ENCODE peak calls at places on chromosome 9, in five cellular contexts. C is stomach, X is HepG2, N is GM12878, R is GM23338. S is an unnamed sample. For H3K36me3, the result is how much of the 10 kb centered on the place peaks cover.

GRCh38 chr9:21559402-21560280 is 77.5 kb upstream of the IFNE start:
- DNase-seq in R (peak), C (peak), X (no peak), N (no peak), S (peak)

GRCh38 chr9:109912726-109913460 is 132.9 kb downstream of the PALM2AKAP2 start:
- DNase-seq in R (no peak), N (no peak), X (no peak), C (peak), S (no peak)

GRCh38 chr9:135641745-135642144 is 2.4 kb upstream of the GLT6D1 start:
- DNase-seq in X (no peak), N (no peak), C (no peak), R (no peak), S (no peak)

GRCh38 chr9:135287627-135288026 is 192.0 kb upstream of the PPP1R26 start:
- DNase-seq in X (no peak), R (no peak), C (no peak), N (no peak), S (no peak)

GRCh38 chr9:79663299-79663698 is 91.5 kb downstream of the TLE4 start:
- DNase-seq in X (no peak), N (no peak), R (peak), C (no peak), S (no peak)

GRCh38 chr9:131999692-132000551 is 79.7 kb downstream of the MED27 start:
- DNase-seq in N (peak), C (no peak), R (no peak), X (no peak), S (no peak)

GRCh38 chr9:88694625-88695024 is 159.6 kb downstream of the NXNL2 start:
- DNase-seq in R (no peak), X (no peak), C (no peak), N (no peak), S (no peak)

GRCh38 chr9:6845881-6846280 is 88.1 kb downstream of the KDM4C start:
- DNase-seq in R (peak), N (no peak), X (peak), C (no peak), S (no peak)

GRCh38 chr9:127929044-127929979 is 1.3 kb downstream of the PIP5KL1 start:
- DNase-seq in X (no peak), R (no peak), N (no peak), C (no peak), S (no peak)

GRCh38 chr9:122186301-122186700 is 26.6 kb downstream of the MORN5 start:
- DNase-seq in X (peak), N (no peak), C (peak), R (peak), S (peak)

GRCh38 chr9:81318571-81318970 is 370.8 kb downstream of the TLE1 start:
- DNase-seq in X (peak), R (no peak), N (no peak), C (no peak), S (no peak)

GRCh38 chr9:38033956-38034355 is 35.1 kb downstream of the SHB start:
- DNase-seq in C (no peak), R (no peak), X (no peak), N (no peak), S (no peak)

GRCh38 chr9:36559036-36559695 is 13.5 kb upstream of the MELK start:
- DNase-seq in C (no peak), X (no peak), N (no peak), R (peak), S (no peak)

GRCh38 chr9:124291801-124292396 is 34.1 kb downstream of the NEK6 start:
- DNase-seq in X (peak), R (no peak), N (peak), C (no peak), S (peak)

GRCh38 chr9:94920439-94920951 is 194.0 kb downstream of the AOPEP start:
- DNase-seq in N (no peak), R (no peak), C (no peak), X (no peak), S (peak)

GRCh38 chr9:16705121-16705604 is 165.3 kb downstream of the BNC2 start:
- DNase-seq in N (no peak), C (peak), X (no peak), R (peak), S (peak)

GRCh38 chr9:98986866-98987653 is 43.4 kb downstream of the COL15A1 start:
- DNase-seq in N (no peak), X (no peak), C (no peak), R (no peak), S (no peak)

GRCh38 chr9:137194388-137194787 is 5.9 kb downstream of the SSNA1 start:
- DNase-seq in X (no peak), C (peak), R (no peak), N (no peak), S (no peak)

GRCh38 chr9:107749787-107750444 is 260.3 kb upstream of the KLF4 start:
- DNase-seq in C (peak), R (peak), X (peak), N (no peak), S (peak)

GRCh38 chr9:7799234-7799933 is at the start of gene DMAC1:
- DNase-seq in C (peak), N (peak), X (peak), R (peak), S (peak)

GRCh38 chr9:127463891-127464290 is 12.6 kb downstream of the LRSAM1 start:
- DNase-seq in R (no peak), C (no peak), N (no peak), X (no peak), S (no peak)

GRCh38 chr9:115024925-115025535 is 92.9 kb downstream of the TNC start:
- DNase-seq in N (no peak), R (peak), X (no peak), C (no peak), S (no peak)

GRCh38 chr9:130587921-130588320 is 8.5 kb downstream of the FUBP3 start:
- DNase-seq in N (no peak), C (no peak), R (no peak), X (no peak), S (no peak)

GRCh38 chr9:131661954-131662621 is 77.8 kb downstream of the RAPGEF1 start:
- DNase-seq in N (no peak), X (no peak), C (no peak), R (no peak), S (no peak)

GRCh38 chr9:99677281-99677680 is 144.4 kb upstream of the NR4A3 start:
- DNase-seq in X (no peak), R (no peak), C (no peak), N (no peak), S (no peak)

GRCh38 chr9:134391319-134392231 is 65.3 kb downstream of the RXRA start:
- DNase-seq in R (no peak), N (peak), C (no peak), X (no peak), S (peak)

GRCh38 chr9:69036319-69036718 is 767 bp downstream of the FXN start:
- DNase-seq in N (no peak), X (peak), R (peak), C (no peak), S (peak)

GRCh38 chr9:133184971-133185370 is 21.3 kb upstream of the GBGT1 start:
- DNase-seq in R (peak), N (no peak), X (peak), C (peak), S (peak)

GRCh38 chr9:137427454-137428310 is 4.5 kb downstream of the NOXA1 start:
- DNase-seq in N (no peak), R (no peak), X (no peak), C (no peak), S (no peak)

GRCh38 chr9:134375430-134376385 is 49.5 kb downstream of the RXRA start:
- DNase-seq in N (no peak), R (no peak), X (no peak), C (no peak), S (no peak)

GRCh38 chr9:103242025-103242424 is 246.9 kb downstream of the CYLC2 start:
- DNase-seq in C (no peak), R (no peak), N (no peak), X (no peak), S (no peak)

GRCh38 chr9:87898151-87898550 is 15.5 kb downstream of the SPATA31E1 start:
- DNase-seq in N (no peak), C (no peak), R (no peak), X (no peak), S (no peak)

GRCh38 chr9:125989090-125989501 is 241.9 kb downstream of the PBX3 start:
- DNase-seq in N (no peak), C (no peak), X (no peak), R (no peak), S (no peak)

GRCh38 chr9:76761448-76761847 is 2.8 kb upstream of the PCA3 start:
- DNase-seq in C (no peak), R (peak), X (no peak), N (no peak), S (no peak)

GRCh38 chr9:95092321-95093072 is 225.0 kb downstream of the FANCC start:
- DNase-seq in N (no peak), X (no peak), R (peak), C (no peak), S (peak)

GRCh38 chr9:35273591-35273990 is 111.8 kb downstream of the UNC13B start:
- DNase-seq in C (no peak), R (no peak), X (no peak), N (no peak), S (no peak)

GRCh38 chr9:35272989-35273388 is 111.2 kb downstream of the UNC13B start:
- DNase-seq in X (no peak), R (no peak), N (no peak), C (no peak), S (no peak)

GRCh38 chr9:35277171-35277520 is 115.3 kb downstream of the UNC13B start:
- DNase-seq in X (no peak), N (no peak), C (no peak), R (no peak), S (no peak)

GRCh38 chr9:35277649-35278359 is 116.0 kb downstream of the UNC13B start:
- DNase-seq in C (no peak), X (no peak), N (no peak), R (no peak), S (no peak)

DNA sequence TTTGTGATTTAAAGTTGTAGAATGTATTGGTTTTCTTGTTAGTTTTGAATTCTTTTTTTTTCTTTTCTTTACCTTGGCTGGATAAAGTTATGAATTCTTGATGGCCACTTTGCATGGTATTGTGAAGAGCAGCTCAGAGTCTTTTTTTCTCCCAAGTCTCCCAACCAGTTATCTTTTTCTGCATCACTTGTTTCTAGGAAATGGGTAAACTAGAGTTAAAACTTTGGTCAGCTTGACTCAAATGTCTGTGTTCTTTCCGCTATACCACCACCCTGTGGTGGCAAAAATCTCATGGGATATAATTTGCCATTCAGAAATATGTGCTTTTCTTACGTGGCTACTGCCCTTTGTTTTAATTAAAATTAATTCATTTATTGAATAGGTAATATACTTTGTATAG is 113.2 kb downstream of the UNC13B start:
- DNase-seq in C (no peak), N (no peak), X (no peak), R (no peak), S (no peak)
- TF ChIP-seq POLR2AphosphoS5 in C (no peak), N (no peak), X (no peak), R (no peak), S (no peak)

DNA sequence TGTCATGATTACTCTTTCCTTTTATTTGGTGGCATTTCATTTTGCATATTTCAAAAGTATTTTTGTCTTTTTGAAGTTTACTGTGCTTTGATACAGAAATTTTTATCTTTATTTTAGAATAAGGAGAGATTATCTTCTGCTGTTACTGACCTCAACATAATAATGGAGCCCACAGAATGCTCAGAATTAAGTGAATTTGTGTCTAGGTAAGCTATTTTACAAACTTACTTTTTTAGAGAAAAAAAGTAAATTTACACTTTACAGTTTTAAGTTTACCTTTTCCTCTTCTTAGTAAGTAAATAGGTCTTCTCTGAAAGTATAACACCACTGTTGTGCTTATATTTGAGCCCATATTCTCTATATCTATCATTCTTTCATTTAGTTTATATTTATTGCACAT is 19.8 kb downstream of the CENPP start:
- DNase-seq in N (no peak), R (no peak), X (no peak), C (no peak), S (no peak)
- H3K36me3 ChIP-seq in N (under half), R (under half), X (under half), C (under half), S (under half)

GRCh38 chr9:104905153-104905901 is 22.6 kb downstream of the ABCA1 start:
- DNase-seq in C (no peak), R (no peak), X (no peak), N (no peak), S (no peak)

GRCh38 chr9:104906441-104907277 is 21.3 kb downstream of the ABCA1 start:
- DNase-seq in X (no peak), R (no peak), C (no peak), N (no peak), S (no peak)

GRCh38 chr9:104905931-104906330 is 22.0 kb downstream of the ABCA1 start:
- DNase-seq in N (no peak), X (no peak), C (no peak), R (no peak), S (no peak)

GRCh38 chr9:104900871-104901270 is 27.1 kb downstream of the ABCA1 start:
- DNase-seq in X (no peak), C (no peak), R (no peak), N (no peak), S (no peak)

DNA sequence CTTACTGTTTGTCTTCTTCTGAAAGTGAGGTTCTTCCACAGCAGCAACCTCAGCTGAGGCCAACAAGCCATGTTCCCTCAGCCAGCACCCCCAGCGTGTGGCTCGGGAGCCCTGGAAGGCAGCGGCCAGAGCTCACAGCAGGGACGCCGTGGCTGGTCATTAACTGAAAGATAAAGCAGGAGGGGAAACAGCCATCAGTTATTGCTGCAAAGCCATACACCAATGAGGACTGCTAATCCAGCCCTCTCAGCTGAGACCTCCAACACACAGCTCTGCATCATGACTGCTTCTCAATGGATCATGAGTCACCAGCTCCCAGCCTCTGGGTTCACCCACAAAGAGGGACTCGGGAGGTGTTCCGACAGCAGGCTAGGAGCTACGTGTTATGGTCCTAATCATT is 24.3 kb downstream of the ABCA1 start:
- DNase-seq in R (no peak), C (no peak), X (peak), N (no peak), S (no peak)
- TF ChIP-seq POLR2AphosphoS5 in R (no peak), C (no peak), X (no peak), N (no peak), S (no peak)

GRCh38 chr9:86794356-86795046 is 152.8 kb downstream of the GAS1 start:
- DNase-seq in R (no peak), C (no peak), N (no peak), X (no peak), S (no peak)

GRCh38 chr9:86796671-86797070 is 150.6 kb downstream of the GAS1 start:
- DNase-seq in N (no peak), C (no peak), R (no peak), X (no peak), S (no peak)

GRCh38 chr9:86792136-86792535 is 155.2 kb downstream of the GAS1 start:
- DNase-seq in X (no peak), R (no peak), C (no peak), N (no peak), S (no peak)

GRCh38 chr9:86795047-86795437 is 152.3 kb downstream of the GAS1 start:
- DNase-seq in C (no peak), R (peak), N (no peak), X (no peak), S (no peak)

GRCh38 chr9:86795861-86796497 is 151.3 kb downstream of the GAS1 start:
- DNase-seq in R (peak), C (no peak), N (no peak), X (no peak), S (no peak)
- H3K36me3 ChIP-seq in R (under half), C (under half), N (under half), X (under half), S (under half)

S was measured in transverse colon.